ENCODE peak calls at places on chromosome 2, in five cellular contexts. One of them, this sample, is unnamed.

GRCh38 chr2:102975996-102976636 is 214.3 kb downstream of the TMEM182 start:
- DNase-seq in IMR-90: peak
- DNase-seq in dorsolateral prefrontal cortex: peak
- DNase-seq in osteocyte: no peak
- DNase-seq in CD4-positive, alpha-beta T cell: no peak
- DNase-seq in this sample: peak

GRCh38 chr2:133504566-133505505 is 63.4 kb downstream of the NCKAP5 start:
- DNase-seq in IMR-90: peak
- DNase-seq in dorsolateral prefrontal cortex: peak
- DNase-seq in osteocyte: no peak
- DNase-seq in CD4-positive, alpha-beta T cell: no peak
- DNase-seq in this sample: peak

GRCh38 chr2:64770781-64771334 is 117.1 kb upstream of the SERTAD2 start:
- DNase-seq in IMR-90: peak
- DNase-seq in dorsolateral prefrontal cortex: peak
- DNase-seq in osteocyte: no peak
- DNase-seq in CD4-positive, alpha-beta T cell: no peak
- DNase-seq in this sample: peak

GRCh38 chr2:137420744-137421143 is 543.5 kb upstream of the HNMT start:
- DNase-seq in IMR-90: no peak
- DNase-seq in dorsolateral prefrontal cortex: no peak
- DNase-seq in osteocyte: no peak
- DNase-seq in CD4-positive, alpha-beta T cell: no peak
- DNase-seq in this sample: no peak

GRCh38 chr2:65232636-65233035 is 5.0 kb downstream of the ACTR2 start:
- DNase-seq in IMR-90: peak
- DNase-seq in dorsolateral prefrontal cortex: no peak
- DNase-seq in osteocyte: no peak
- DNase-seq in CD4-positive, alpha-beta T cell: no peak
- DNase-seq in this sample: no peak

GRCh38 chr2:147082850-147083522 is 761.8 kb upstream of the ACVR2A start:
- DNase-seq in IMR-90: peak
- DNase-seq in dorsolateral prefrontal cortex: peak
- DNase-seq in osteocyte: no peak
- DNase-seq in CD4-positive, alpha-beta T cell: no peak
- DNase-seq in this sample: peak

GRCh38 chr2:28713582-28714292 is 37.9 kb upstream of the PPP1CB start:
- DNase-seq in IMR-90: peak
- DNase-seq in dorsolateral prefrontal cortex: no peak
- DNase-seq in osteocyte: no peak
- DNase-seq in CD4-positive, alpha-beta T cell: no peak
- DNase-seq in this sample: no peak

GRCh38 chr2:180516204-180516603 is 464.2 kb upstream of the UBE2E3 start:
- DNase-seq in IMR-90: no peak
- DNase-seq in dorsolateral prefrontal cortex: no peak
- DNase-seq in osteocyte: no peak
- DNase-seq in CD4-positive, alpha-beta T cell: no peak
- DNase-seq in this sample: no peak

GRCh38 chr2:120847700-120848321 is 112.1 kb downstream of the GLI2 start:
- DNase-seq in IMR-90: no peak
- DNase-seq in dorsolateral prefrontal cortex: no peak
- DNase-seq in osteocyte: no peak
- DNase-seq in CD4-positive, alpha-beta T cell: no peak
- DNase-seq in this sample: peak

GRCh38 chr2:222448806-222449205 is 24.5 kb downstream of the SGPP2 start:
- DNase-seq in IMR-90: peak
- DNase-seq in dorsolateral prefrontal cortex: no peak
- DNase-seq in osteocyte: no peak
- DNase-seq in CD4-positive, alpha-beta T cell: no peak
- DNase-seq in this sample: peak

GRCh38 chr2:85085563-85085962 is 47.6 kb upstream of the TCF7L1 start:
- DNase-seq in IMR-90: no peak
- DNase-seq in dorsolateral prefrontal cortex: no peak
- DNase-seq in osteocyte: no peak
- DNase-seq in CD4-positive, alpha-beta T cell: no peak
- DNase-seq in this sample: no peak

GRCh38 chr2:180203972-180204371 is 196.9 kb upstream of the CWC22 start:
- DNase-seq in IMR-90: peak
- DNase-seq in dorsolateral prefrontal cortex: no peak
- DNase-seq in osteocyte: no peak
- DNase-seq in CD4-positive, alpha-beta T cell: no peak
- DNase-seq in this sample: no peak

GRCh38 chr2:207530160-207531023 is 630 bp downstream of the CREB1 start:
- DNase-seq in IMR-90: no peak
- DNase-seq in dorsolateral prefrontal cortex: peak
- DNase-seq in osteocyte: no peak
- DNase-seq in CD4-positive, alpha-beta T cell: peak
- DNase-seq in this sample: peak

GRCh38 chr2:132664096-132664495 is 5.9 kb downstream of the LYPD1 start:
- DNase-seq in IMR-90: peak
- DNase-seq in dorsolateral prefrontal cortex: no peak
- DNase-seq in osteocyte: no peak
- DNase-seq in CD4-positive, alpha-beta T cell: no peak
- DNase-seq in this sample: no peak

GRCh38 chr2:11598228-11598731 is 64.4 kb downstream of the GREB1 start:
- DNase-seq in IMR-90: no peak
- DNase-seq in dorsolateral prefrontal cortex: no peak
- DNase-seq in osteocyte: no peak
- DNase-seq in CD4-positive, alpha-beta T cell: no peak
- DNase-seq in this sample: no peak

GRCh38 chr2:132909427-132909826 is 239.4 kb upstream of the LYPD1 start:
- DNase-seq in IMR-90: peak
- DNase-seq in dorsolateral prefrontal cortex: no peak
- DNase-seq in osteocyte: no peak
- DNase-seq in CD4-positive, alpha-beta T cell: no peak
- DNase-seq in this sample: no peak

GRCh38 chr2:59458862-59459261 is 1094.6 kb downstream of the BCL11A start:
- DNase-seq in IMR-90: no peak
- DNase-seq in dorsolateral prefrontal cortex: no peak
- DNase-seq in osteocyte: no peak
- DNase-seq in CD4-positive, alpha-beta T cell: no peak
- DNase-seq in this sample: no peak

GRCh38 chr2:217851191-217852020 is 151.4 kb downstream of the TNS1 start:
- DNase-seq in IMR-90: peak
- DNase-seq in dorsolateral prefrontal cortex: no peak
- DNase-seq in osteocyte: no peak
- DNase-seq in CD4-positive, alpha-beta T cell: no peak
- DNase-seq in this sample: peak

GRCh38 chr2:185771396-185771795 is 32.8 kb downstream of the FSIP2 start:
- DNase-seq in IMR-90: no peak
- DNase-seq in dorsolateral prefrontal cortex: no peak
- DNase-seq in osteocyte: no peak
- DNase-seq in CD4-positive, alpha-beta T cell: no peak
- DNase-seq in this sample: no peak

GRCh38 chr2:171966268-171966667 is 33.5 kb upstream of the METAP1D start:
- DNase-seq in IMR-90: no peak
- DNase-seq in dorsolateral prefrontal cortex: no peak
- DNase-seq in osteocyte: no peak
- DNase-seq in CD4-positive, alpha-beta T cell: no peak
- DNase-seq in this sample: no peak

GRCh38 chr2:9052821-9053533 is 49.5 kb upstream of the MBOAT2 start:
- DNase-seq in IMR-90: no peak
- DNase-seq in dorsolateral prefrontal cortex: no peak
- DNase-seq in osteocyte: no peak
- DNase-seq in CD4-positive, alpha-beta T cell: no peak
- DNase-seq in this sample: no peak

GRCh38 chr2:200828572-200829257 is 17.0 kb downstream of the BZW1 start:
- DNase-seq in IMR-90: no peak
- DNase-seq in dorsolateral prefrontal cortex: no peak
- DNase-seq in osteocyte: no peak
- DNase-seq in CD4-positive, alpha-beta T cell: no peak
- DNase-seq in this sample: no peak

GRCh38 chr2:50014168-50014567 is 859.9 kb upstream of the FSHR start:
- DNase-seq in IMR-90: no peak
- DNase-seq in dorsolateral prefrontal cortex: no peak
- DNase-seq in osteocyte: no peak
- DNase-seq in CD4-positive, alpha-beta T cell: no peak
- DNase-seq in this sample: no peak

GRCh38 chr2:29186812-29187211 is 71.6 kb downstream of the CLIP4 start:
- DNase-seq in IMR-90: no peak
- DNase-seq in dorsolateral prefrontal cortex: no peak
- DNase-seq in osteocyte: no peak
- DNase-seq in CD4-positive, alpha-beta T cell: no peak
- DNase-seq in this sample: no peak

GRCh38 chr2:70420005-70420580 is 118.2 kb upstream of the FAM136A start:
- DNase-seq in IMR-90: no peak
- DNase-seq in dorsolateral prefrontal cortex: no peak
- DNase-seq in osteocyte: no peak
- DNase-seq in CD4-positive, alpha-beta T cell: no peak
- DNase-seq in this sample: no peak

GRCh38 chr2:46032996-46033395 is 264.2 kb upstream of the EPAS1 start:
- DNase-seq in IMR-90: no peak
- DNase-seq in dorsolateral prefrontal cortex: no peak
- DNase-seq in osteocyte: no peak
- DNase-seq in CD4-positive, alpha-beta T cell: no peak
- DNase-seq in this sample: no peak

GRCh38 chr2:23760746-23761145 is 166.2 kb downstream of the ATAD2B start:
- DNase-seq in IMR-90: peak
- DNase-seq in dorsolateral prefrontal cortex: no peak
- DNase-seq in osteocyte: no peak
- DNase-seq in CD4-positive, alpha-beta T cell: no peak
- DNase-seq in this sample: no peak

DNA sequence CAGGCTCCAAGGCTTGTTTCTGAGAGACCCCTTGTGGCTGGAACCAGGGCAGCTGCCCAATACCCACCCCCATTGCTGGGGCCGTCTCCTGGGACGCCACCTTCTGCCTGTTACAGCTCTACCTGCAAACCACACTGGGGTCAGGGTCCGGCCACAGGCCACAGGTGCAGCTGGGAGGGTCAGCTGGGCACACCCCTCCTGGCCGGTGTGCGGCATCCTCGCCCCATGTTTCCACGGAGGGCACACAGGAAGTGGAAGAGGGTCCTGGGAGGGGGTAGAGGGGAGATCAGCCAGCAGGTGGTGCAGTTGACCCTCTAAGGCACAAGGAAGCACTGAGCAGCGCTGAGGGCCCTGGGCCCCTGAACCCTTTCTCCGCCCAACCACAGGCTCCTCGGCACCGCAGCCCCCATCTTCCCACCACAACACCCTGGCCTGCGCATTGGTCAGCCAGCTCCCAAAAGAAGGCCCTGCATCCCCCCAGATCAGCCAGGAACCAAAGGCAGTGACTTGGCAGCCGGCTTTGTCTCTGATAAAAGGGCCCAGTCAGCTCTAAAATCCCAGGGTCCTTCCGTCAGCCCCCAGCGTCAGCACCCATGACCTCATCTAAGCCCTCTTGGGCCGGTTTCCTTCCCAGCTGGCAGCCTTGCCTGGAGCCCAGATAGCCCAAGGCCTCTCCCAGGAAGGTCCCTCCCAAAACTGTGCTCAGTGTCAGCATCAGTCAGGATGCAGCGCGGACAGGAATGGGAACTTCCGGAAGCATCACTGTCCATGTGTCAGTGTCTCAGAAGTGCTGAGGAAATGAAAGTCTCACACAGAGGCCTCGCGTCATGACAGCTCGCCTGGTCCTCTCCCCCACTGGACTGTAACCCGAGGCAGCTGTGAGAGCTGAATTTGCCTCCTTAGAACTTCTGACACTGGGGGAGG is 1.7 kb downstream of the ERFE start:
- DNase-seq in IMR-90: peak
- DNase-seq in dorsolateral prefrontal cortex: no peak
- DNase-seq in osteocyte: no peak
- DNase-seq in CD4-positive, alpha-beta T cell: no peak
- DNase-seq in this sample: no peak
- TF ChIP-seq CTCF in IMR-90: peak
- TF ChIP-seq CTCF in dorsolateral prefrontal cortex: peak
- TF ChIP-seq CTCF in osteocyte: peak
- TF ChIP-seq CTCF in CD4-positive, alpha-beta T cell: peak
- TF ChIP-seq CTCF in this sample: no peak

GRCh38 chr2:63159262-63159661 is 108.6 kb downstream of the OTX1 start:
- DNase-seq in IMR-90: no peak
- DNase-seq in dorsolateral prefrontal cortex: no peak
- DNase-seq in osteocyte: no peak
- DNase-seq in CD4-positive, alpha-beta T cell: no peak
- DNase-seq in this sample: no peak

DNA sequence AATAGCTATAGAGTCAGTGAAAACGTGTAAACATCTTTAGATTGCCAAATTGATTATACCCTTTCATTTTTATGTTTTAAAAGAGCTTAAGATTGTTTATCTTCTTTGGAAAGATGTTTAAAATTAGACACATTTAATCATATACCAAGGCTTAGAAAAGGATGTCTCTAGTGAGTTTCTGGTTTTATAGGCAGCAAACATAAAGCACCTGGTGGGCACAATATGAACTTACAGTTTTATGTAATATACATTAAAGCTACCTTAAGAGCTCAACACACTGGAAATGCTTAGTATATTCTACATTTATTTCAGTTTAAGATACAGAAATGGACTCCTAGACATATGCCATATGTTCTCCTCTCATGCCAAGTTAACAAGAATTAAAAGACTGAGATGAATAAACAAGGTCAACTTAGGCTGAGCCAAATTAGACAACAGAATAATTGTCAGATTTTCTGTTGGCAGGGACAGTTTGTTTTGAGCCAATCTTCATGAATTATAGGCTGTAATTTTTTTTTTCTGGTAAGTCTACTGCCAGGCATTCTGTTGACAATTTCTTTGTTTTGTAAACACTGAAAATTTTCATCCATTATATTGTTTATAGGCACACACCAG is 112.7 kb downstream of the OTX1 start:
- DNase-seq in IMR-90: no peak
- DNase-seq in dorsolateral prefrontal cortex: no peak
- DNase-seq in osteocyte: no peak
- DNase-seq in CD4-positive, alpha-beta T cell: no peak
- DNase-seq in this sample: no peak
- TF ChIP-seq CTCF in IMR-90: no peak
- TF ChIP-seq CTCF in dorsolateral prefrontal cortex: no peak
- TF ChIP-seq CTCF in osteocyte: no peak
- TF ChIP-seq CTCF in CD4-positive, alpha-beta T cell: no peak
- TF ChIP-seq CTCF in this sample: no peak

GRCh38 chr2:56009758-56010534 is 86.4 kb upstream of the EFEMP1 start:
- DNase-seq in IMR-90: peak
- DNase-seq in dorsolateral prefrontal cortex: no peak
- DNase-seq in osteocyte: no peak
- DNase-seq in CD4-positive, alpha-beta T cell: no peak
- DNase-seq in this sample: no peak
- TF ChIP-seq CTCF in IMR-90: peak
- TF ChIP-seq CTCF in dorsolateral prefrontal cortex: peak
- TF ChIP-seq CTCF in osteocyte: peak
- TF ChIP-seq CTCF in CD4-positive, alpha-beta T cell: no peak
- TF ChIP-seq CTCF in this sample: peak

GRCh38 chr2:177212895-177213856 is 582 bp downstream of the HNRNPA3 start:
- DNase-seq in IMR-90: peak
- DNase-seq in dorsolateral prefrontal cortex: peak
- DNase-seq in osteocyte: peak
- DNase-seq in CD4-positive, alpha-beta T cell: peak
- DNase-seq in this sample: peak

GRCh38 chr2:177211602-177212105 is 940 bp upstream of the HNRNPA3 start:
- DNase-seq in IMR-90: no peak
- DNase-seq in dorsolateral prefrontal cortex: no peak
- DNase-seq in osteocyte: no peak
- DNase-seq in CD4-positive, alpha-beta T cell: no peak
- DNase-seq in this sample: no peak

GRCh38 chr2:177211148-177211547 is 1.4 kb upstream of the HNRNPA3 start:
- DNase-seq in IMR-90: no peak
- DNase-seq in dorsolateral prefrontal cortex: no peak
- DNase-seq in osteocyte: no peak
- DNase-seq in CD4-positive, alpha-beta T cell: no peak
- DNase-seq in this sample: no peak

GRCh38 chr2:177217247-177217843 is 4.8 kb downstream of the HNRNPA3 start:
- DNase-seq in IMR-90: no peak
- DNase-seq in dorsolateral prefrontal cortex: no peak
- DNase-seq in osteocyte: no peak
- DNase-seq in CD4-positive, alpha-beta T cell: no peak
- DNase-seq in this sample: no peak

GRCh38 chr2:177212106-177212894 is at the start of gene HNRNPA3:
- DNase-seq in IMR-90: peak
- DNase-seq in dorsolateral prefrontal cortex: peak
- DNase-seq in osteocyte: peak
- DNase-seq in CD4-positive, alpha-beta T cell: peak
- DNase-seq in this sample: peak
- TF ChIP-seq CTCF in IMR-90: no peak
- TF ChIP-seq CTCF in dorsolateral prefrontal cortex: peak
- TF ChIP-seq CTCF in osteocyte: peak
- TF ChIP-seq CTCF in CD4-positive, alpha-beta T cell: peak
- TF ChIP-seq CTCF in this sample: peak

This sample was measured in adrenal gland.